ENCODE peak calls at places on chromosomes 3 and 15, in four cellular contexts. M, A, U and S are unnamed samples.

GRCh38 chr3:107813066-107813465 is 277.8 kb downstream of the CD47 start:
- DNase-seq in M (no peak), A (no peak), U (no peak), S (no peak)

GRCh38 chr15:46786886-46787285 is 930.4 kb upstream of the SEMA6D start:
- DNase-seq in M (peak), A (no peak), U (no peak), S (no peak)

GRCh38 chr3:184448321-184449160 is 68.7 kb downstream of the CHRD start:
- DNase-seq in M (no peak), A (no peak), U (no peak), S (no peak)

GRCh38 chr3:8532251-8532831 is 30.7 kb downstream of the LMCD1 start:
- DNase-seq in M (no peak), A (no peak), U (no peak), S (no peak)

GRCh38 chr3:101453966-101454365 is 59.0 kb downstream of the SENP7 start:
- DNase-seq in M (no peak), A (no peak), U (no peak), S (no peak)

GRCh38 chr15:92808611-92809063 is 91.5 kb upstream of the CHD2 start:
- DNase-seq in M (no peak), A (no peak), U (no peak), S (no peak)

GRCh38 chr15:90873998-90874605 is 5.7 kb downstream of the FURIN start:
- DNase-seq in M (peak), A (no peak), U (peak), S (peak)

GRCh38 chr15:62392411-62392810 is 227.3 kb upstream of the C2CD4B start:
- DNase-seq in M (peak), A (no peak), U (peak), S (peak)

GRCh38 chr3:27655536-27655935 is 66.6 kb downstream of the EOMES start:
- DNase-seq in M (no peak), A (no peak), U (no peak), S (no peak)

GRCh38 chr3:184040010-184040409 is 8.5 kb downstream of the HTR3D start:
- DNase-seq in M (no peak), A (no peak), U (peak), S (peak)

GRCh38 chr3:153350420-153350819 is 188.4 kb downstream of the RAP2B start:
- DNase-seq in M (no peak), A (no peak), U (no peak), S (no peak)

GRCh38 chr3:98994128-98994762 is 92.8 kb upstream of the DCBLD2 start:
- DNase-seq in M (peak), A (no peak), U (no peak), S (no peak)

GRCh38 chr3:41213563-41213962 is 14.3 kb downstream of the CTNNB1 start:
- DNase-seq in M (no peak), A (no peak), U (no peak), S (no peak)

GRCh38 chr15:96767703-96768434 is 437.4 kb downstream of the NR2F2 start:
- DNase-seq in M (no peak), A (no peak), U (no peak), S (no peak)